ENCODE peak calls at places on chromosomes 13 and 19, in four cellular contexts. One of them, this sample, is unnamed.

GRCh38 chr19:48752511-48753365 is at the start of gene FUT1:
- DNase-seq in BE2C: peak
- DNase-seq in tibial artery: no peak
- DNase-seq in cardiac muscle cell: peak
- DNase-seq in this sample: peak

GRCh38 chr19:55255618-55256423 is 3.0 kb downstream of the PPP6R1 start:
- DNase-seq in BE2C: no peak
- DNase-seq in cardiac muscle cell: no peak
- DNase-seq in tibial artery: no peak
- DNase-seq in this sample: peak

GRCh38 chr19:17951151-17952040 is 15.5 kb upstream of the KCNN1 start:
- DNase-seq in cardiac muscle cell: peak
- DNase-seq in BE2C: no peak
- DNase-seq in tibial artery: no peak
- DNase-seq in this sample: no peak

GRCh38 chr19:30111456-30111855 is 169.4 kb downstream of the URI1 start:
- DNase-seq in tibial artery: no peak
- DNase-seq in cardiac muscle cell: no peak
- DNase-seq in BE2C: peak
- DNase-seq in this sample: no peak

GRCh38 chr13:101917833-101918755 is 465.6 kb downstream of the ITGBL1 start:
- DNase-seq in tibial artery: no peak
- DNase-seq in cardiac muscle cell: no peak
- DNase-seq in BE2C: peak
- DNase-seq in this sample: no peak

GRCh38 chr13:30338331-30338851 is 31.0 kb upstream of the KATNAL1 start:
- DNase-seq in tibial artery: no peak
- DNase-seq in BE2C: no peak
- DNase-seq in cardiac muscle cell: no peak
- DNase-seq in this sample: peak

GRCh38 chr13:102233566-102234208 is 168.2 kb downstream of the FGF14 start:
- DNase-seq in tibial artery: no peak
- DNase-seq in cardiac muscle cell: no peak
- DNase-seq in BE2C: no peak
- DNase-seq in this sample: no peak

GRCh38 chr19:34481861-34482379 is 362 bp downstream of the WTIP start:
- DNase-seq in BE2C: no peak
- DNase-seq in cardiac muscle cell: no peak
- DNase-seq in tibial artery: peak
- DNase-seq in this sample: no peak

GRCh38 chr13:79196366-79196765 is 209.7 kb downstream of the RBM26 start:
- DNase-seq in BE2C: no peak
- DNase-seq in cardiac muscle cell: no peak
- DNase-seq in tibial artery: no peak
- DNase-seq in this sample: no peak

GRCh38 chr19:47698631-47699359 is 14.4 kb upstream of the EHD2 start:
- DNase-seq in cardiac muscle cell: no peak
- DNase-seq in tibial artery: peak
- DNase-seq in BE2C: no peak
- DNase-seq in this sample: no peak

GRCh38 chr13:79141082-79141481 is 265.0 kb downstream of the RBM26 start:
- DNase-seq in cardiac muscle cell: no peak
- DNase-seq in tibial artery: no peak
- DNase-seq in BE2C: peak
- DNase-seq in this sample: no peak

GRCh38 chr13:21759503-21759902 is 88.6 kb downstream of the FGF9 start:
- DNase-seq in BE2C: no peak
- DNase-seq in tibial artery: no peak
- DNase-seq in cardiac muscle cell: no peak
- DNase-seq in this sample: no peak

DNA sequence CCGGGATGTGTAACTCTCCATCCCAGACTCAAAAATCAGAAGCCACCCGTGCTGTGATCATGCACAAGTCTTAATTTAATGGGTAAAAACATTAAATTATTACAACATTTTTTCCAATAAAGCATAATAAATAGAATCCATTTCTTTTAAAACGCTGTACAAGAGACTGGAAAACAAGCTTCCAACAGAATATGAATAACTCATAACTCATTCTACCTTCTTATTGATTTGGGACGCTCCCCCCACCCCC is 523 bp upstream of the KRI1 start:
- DNase-seq in tibial artery: no peak
- DNase-seq in BE2C: no peak
- DNase-seq in cardiac muscle cell: no peak
- DNase-seq in this sample: no peak
- H3K4me3 ChIP-seq in tibial artery: peak
- H3K4me3 ChIP-seq in BE2C: peak
- H3K4me3 ChIP-seq in cardiac muscle cell: peak
- H3K4me3 ChIP-seq in this sample: peak

GRCh38 chr19:5967994-5968430 is 9.9 kb downstream of the RANBP3 start:
- DNase-seq in cardiac muscle cell: peak
- DNase-seq in BE2C: peak
- DNase-seq in tibial artery: peak
- DNase-seq in this sample: peak

GRCh38 chr19:5967571-5967970 is 10.4 kb downstream of the RANBP3 start:
- DNase-seq in cardiac muscle cell: no peak
- DNase-seq in BE2C: no peak
- DNase-seq in tibial artery: no peak
- DNase-seq in this sample: no peak

GRCh38 chr19:5969476-5969875 is 8.5 kb downstream of the RANBP3 start:
- DNase-seq in tibial artery: no peak
- DNase-seq in BE2C: no peak
- DNase-seq in cardiac muscle cell: no peak
- DNase-seq in this sample: no peak

GRCh38 chr19:5966941-5967340 is 11.0 kb downstream of the RANBP3 start:
- DNase-seq in tibial artery: no peak
- DNase-seq in BE2C: no peak
- DNase-seq in cardiac muscle cell: no peak
- DNase-seq in this sample: no peak

GRCh38 chr19:5968431-5969373 is 9.2 kb downstream of the RANBP3 start:
- DNase-seq in BE2C: no peak
- DNase-seq in cardiac muscle cell: no peak
- DNase-seq in tibial artery: no peak
- DNase-seq in this sample: no peak
- H3K4me3 ChIP-seq in BE2C: no peak
- H3K4me3 ChIP-seq in cardiac muscle cell: no peak
- H3K4me3 ChIP-seq in tibial artery: no peak
- H3K4me3 ChIP-seq in this sample: no peak

DNA sequence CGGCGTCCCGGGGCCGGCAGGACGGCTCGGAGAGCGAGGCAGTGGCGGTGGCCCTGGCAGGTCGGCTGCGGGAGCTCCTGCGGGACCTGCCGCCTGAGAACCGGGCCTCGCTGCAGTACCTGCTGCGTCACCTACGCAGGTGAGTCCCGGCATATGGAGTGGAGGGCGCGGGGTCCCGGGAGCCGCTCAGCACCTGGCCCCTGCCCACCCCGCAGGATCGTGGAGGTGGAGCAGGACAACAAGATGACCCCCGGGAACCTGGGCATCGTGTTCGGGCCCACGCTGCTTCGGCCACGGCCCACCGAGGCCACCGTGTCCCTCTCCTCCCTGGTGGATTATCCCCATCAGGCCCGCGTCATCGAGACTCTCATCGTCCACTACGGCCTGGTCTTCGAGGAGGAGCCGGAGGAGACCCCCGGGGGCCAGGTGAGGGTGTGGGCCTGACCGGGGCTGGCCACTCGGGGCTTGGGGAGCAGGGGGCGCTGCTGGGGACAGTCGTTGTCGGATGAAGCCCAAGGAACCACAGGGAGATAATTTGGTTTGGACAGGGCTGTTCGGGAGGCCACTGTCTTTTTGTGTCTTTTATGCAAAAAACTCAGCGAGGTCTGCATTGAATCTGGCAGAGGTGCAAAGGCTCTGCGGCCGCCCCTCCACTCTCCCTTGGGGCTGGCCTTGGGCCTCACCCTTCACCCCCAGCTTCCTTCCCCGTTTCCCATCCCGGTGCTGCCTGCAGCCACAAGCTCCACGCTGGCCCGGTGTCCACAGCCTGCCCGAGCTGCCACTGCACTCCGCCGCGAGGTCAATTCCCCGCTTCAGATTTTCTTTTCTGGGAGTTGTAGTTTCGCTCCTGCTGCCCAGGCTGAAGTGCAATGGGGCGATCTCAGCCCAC is 12.0 kb downstream of the POLR2E start:
- DNase-seq in cardiac muscle cell: no peak
- DNase-seq in tibial artery: no peak
- DNase-seq in BE2C: no peak
- DNase-seq in this sample: no peak
- H3K4me3 ChIP-seq in cardiac muscle cell: peak
- H3K4me3 ChIP-seq in tibial artery: no peak
- H3K4me3 ChIP-seq in BE2C: peak
- H3K4me3 ChIP-seq in this sample: no peak

GRCh38 chr13:113736258-113736731 is 22.7 kb upstream of the TMEM255B start:
- DNase-seq in cardiac muscle cell: no peak
- DNase-seq in BE2C: peak
- DNase-seq in tibial artery: no peak
- DNase-seq in this sample: no peak
- H3K4me3 ChIP-seq in cardiac muscle cell: no peak
- H3K4me3 ChIP-seq in BE2C: no peak
- H3K4me3 ChIP-seq in tibial artery: no peak
- H3K4me3 ChIP-seq in this sample: no peak

GRCh38 chr19:44107751-44108150 is 5.4 kb upstream of the ZNF225 start:
- DNase-seq in cardiac muscle cell: no peak
- DNase-seq in tibial artery: no peak
- DNase-seq in BE2C: no peak
- DNase-seq in this sample: no peak
- H3K4me3 ChIP-seq in cardiac muscle cell: no peak
- H3K4me3 ChIP-seq in tibial artery: no peak
- H3K4me3 ChIP-seq in BE2C: no peak
- H3K4me3 ChIP-seq in this sample: no peak

GRCh38 chr13:44368599-44369368 is 4.8 kb upstream of the SERP2 start:
- DNase-seq in tibial artery: no peak
- DNase-seq in cardiac muscle cell: no peak
- DNase-seq in BE2C: no peak
- DNase-seq in this sample: no peak
- H3K4me3 ChIP-seq in tibial artery: no peak
- H3K4me3 ChIP-seq in cardiac muscle cell: no peak
- H3K4me3 ChIP-seq in BE2C: no peak
- H3K4me3 ChIP-seq in this sample: no peak

DNA sequence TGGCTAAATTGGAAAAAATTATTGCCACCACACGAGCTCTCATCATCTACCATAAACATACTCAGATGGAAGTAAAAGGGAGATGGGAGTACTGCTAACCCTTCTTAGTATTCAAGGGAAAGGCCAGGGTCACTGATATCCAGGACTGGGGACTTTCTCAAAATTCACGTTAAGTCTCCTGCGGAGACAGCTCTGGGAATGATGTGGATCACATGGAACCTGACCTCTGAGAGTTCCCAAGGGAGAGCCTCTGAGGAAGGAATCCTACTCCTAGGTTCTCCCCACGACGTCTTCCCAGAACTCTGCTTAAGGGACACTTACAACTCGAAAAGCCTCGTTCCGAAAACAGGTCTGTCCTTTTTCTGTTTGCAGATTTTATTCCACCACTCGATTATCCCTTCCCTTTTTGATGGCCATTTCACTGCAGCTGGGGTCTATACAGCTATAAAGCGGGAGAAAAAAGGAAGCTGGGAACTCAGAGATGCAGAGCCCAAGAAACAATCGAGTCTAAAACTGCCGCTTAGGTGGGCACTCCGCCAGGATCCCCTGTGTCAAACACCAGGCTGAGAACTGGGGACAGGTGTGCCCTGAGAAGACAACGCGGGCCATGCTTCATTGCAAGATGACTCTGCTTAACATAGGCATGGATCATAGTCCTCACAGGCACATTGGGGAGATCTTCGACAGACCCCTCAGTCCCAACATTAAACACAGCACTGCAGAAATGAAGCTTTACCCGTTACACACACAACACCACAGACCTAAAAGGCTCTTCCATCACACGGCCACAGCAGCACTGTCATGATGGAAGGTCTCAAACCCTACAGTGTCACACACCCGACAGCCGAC is 823 bp upstream of the ZNF567 start:
- DNase-seq in BE2C: peak
- DNase-seq in cardiac muscle cell: peak
- DNase-seq in tibial artery: peak
- DNase-seq in this sample: no peak
- H3K4me3 ChIP-seq in BE2C: peak
- H3K4me3 ChIP-seq in cardiac muscle cell: peak
- H3K4me3 ChIP-seq in tibial artery: peak
- H3K4me3 ChIP-seq in this sample: peak

DNA sequence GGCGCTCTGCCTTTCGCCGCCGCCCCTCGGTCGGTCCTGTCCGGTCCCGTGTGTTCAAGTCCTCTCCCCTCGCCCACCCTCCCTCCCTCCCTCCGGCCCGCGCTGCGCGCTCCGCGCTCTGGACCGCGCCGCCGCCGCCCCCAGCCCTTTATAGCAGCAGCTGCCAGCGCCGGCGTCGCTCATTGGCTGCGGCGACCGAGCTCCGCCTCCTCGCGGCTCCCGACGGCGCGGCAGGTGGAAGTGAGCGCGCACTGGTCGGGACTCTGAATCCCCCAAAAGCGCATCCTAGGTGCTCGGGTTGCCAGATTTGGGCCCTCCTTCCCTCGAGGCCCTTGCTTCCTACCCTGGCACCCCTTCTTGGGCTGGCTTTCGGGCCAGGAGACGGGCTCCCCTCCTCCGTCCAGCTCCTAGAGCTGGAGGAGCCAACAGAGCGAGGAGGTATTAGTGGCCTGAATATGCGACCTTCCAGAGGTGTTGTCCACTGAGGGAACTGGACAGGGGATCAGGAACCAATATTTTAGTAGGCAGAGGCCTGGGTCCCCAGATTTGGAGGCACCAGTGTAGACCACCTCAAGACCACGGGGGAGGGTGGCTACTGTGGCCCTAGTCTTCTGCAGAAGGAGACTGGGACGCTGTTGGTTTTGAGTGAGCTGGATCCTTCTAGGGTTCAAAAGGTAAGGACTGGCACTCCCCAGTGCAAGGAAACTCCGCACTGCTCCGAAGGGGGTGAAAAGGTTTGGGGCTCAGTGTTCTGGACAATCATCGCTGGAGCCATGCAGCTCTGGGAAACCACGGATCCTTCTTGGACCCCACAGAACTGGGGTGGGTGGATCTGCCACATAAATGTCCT is at the start of gene ELAVL3:
- DNase-seq in cardiac muscle cell: no peak
- DNase-seq in BE2C: peak
- DNase-seq in tibial artery: no peak
- DNase-seq in this sample: no peak
- H3K4me3 ChIP-seq in cardiac muscle cell: no peak
- H3K4me3 ChIP-seq in BE2C: peak
- H3K4me3 ChIP-seq in tibial artery: peak
- H3K4me3 ChIP-seq in this sample: no peak

GRCh38 chr13:113052206-113052605 is 53.4 kb upstream of the F7 start:
- DNase-seq in cardiac muscle cell: no peak
- DNase-seq in tibial artery: no peak
- DNase-seq in BE2C: no peak
- DNase-seq in this sample: no peak

GRCh38 chr13:113049521-113049941 is 56.1 kb upstream of the F7 start:
- DNase-seq in BE2C: no peak
- DNase-seq in tibial artery: no peak
- DNase-seq in cardiac muscle cell: no peak
- DNase-seq in this sample: peak

GRCh38 chr13:113049981-113050380 is 55.6 kb upstream of the F7 start:
- DNase-seq in BE2C: no peak
- DNase-seq in tibial artery: no peak
- DNase-seq in cardiac muscle cell: no peak
- DNase-seq in this sample: peak

GRCh38 chr13:113051641-113052040 is 54.0 kb upstream of the F7 start:
- DNase-seq in tibial artery: no peak
- DNase-seq in BE2C: no peak
- DNase-seq in cardiac muscle cell: no peak
- DNase-seq in this sample: no peak

GRCh38 chr13:113050856-113051431 is 54.6 kb upstream of the F7 start:
- DNase-seq in BE2C: no peak
- DNase-seq in tibial artery: no peak
- DNase-seq in cardiac muscle cell: no peak
- DNase-seq in this sample: no peak
- H3K4me3 ChIP-seq in BE2C: no peak
- H3K4me3 ChIP-seq in tibial artery: peak
- H3K4me3 ChIP-seq in cardiac muscle cell: no peak
- H3K4me3 ChIP-seq in this sample: no peak

This sample was measured in AG10803.